ENCODE peak calls at places on chromosome 15, in five cellular contexts. S, H, T, A and W are unnamed samples.

GRCh38 chr15:98421419-98422085 is 226.8 kb upstream of the IGF1R start:
- DNase-seq in S (no peak), T (peak; percentile 58), A (peak; percentile 51), H (peak; percentile 48), W (peak; percentile 89)

GRCh38 chr15:51475736-51476135 is 134.3 kb downstream of the GLDN start:
- DNase-seq in H (no peak), S (no peak), T (no peak), A (no peak), W (no peak)

GRCh38 chr15:77901921-77902750 is 175.4 kb downstream of the TBC1D2B start:
- DNase-seq in A (no peak), T (no peak), S (no peak), H (no peak), W (no peak)

GRCh38 chr15:62648954-62649353 is 393.6 kb upstream of the TPM1 start:
- DNase-seq in S (no peak), H (peak; percentile 43), A (peak; percentile 21), T (no peak), W (no peak)

GRCh38 chr15:90209591-90209990 is 8.5 kb downstream of the SEMA4B start:
- DNase-seq in S (no peak), T (no peak), H (no peak), A (no peak), W (peak; percentile 29)

GRCh38 chr15:87489902-87490301 is 766.6 kb downstream of the NTRK3 start:
- DNase-seq in S (no peak), T (no peak), A (no peak), H (no peak), W (no peak)

GRCh38 chr15:38622317-38622716 is 57.7 kb upstream of the RASGRP1 start:
- DNase-seq in S (no peak), T (no peak), H (no peak), A (peak; percentile 6), W (no peak)

GRCh38 chr15:78565951-78566774 is 843 bp downstream of the CHRNA5 start:
- DNase-seq in T (no peak), H (peak; percentile 13), A (no peak), S (no peak), W (no peak)

GRCh38 chr15:72169921-72170611 is 27.5 kb downstream of the GRAMD2A start:
- DNase-seq in H (no peak), A (no peak), S (no peak), T (no peak), W (no peak)

GRCh38 chr15:75049392-75049791 is 26.0 kb downstream of the PPCDC start:
- DNase-seq in S (no peak), H (peak; percentile 87), A (peak; percentile 92), T (peak; percentile 80), W (peak; percentile 89)

GRCh38 chr15:66151809-66152208 is 101.7 kb downstream of the MEGF11 start:
- DNase-seq in T (peak; percentile 9), A (no peak), S (no peak), H (no peak), W (no peak)

GRCh38 chr15:74799843-74800558 is 12.6 kb upstream of the LMAN1L start:
- DNase-seq in H (peak; percentile 66), T (peak; percentile 73), A (peak; percentile 78), S (peak; percentile 93), W (peak; percentile 84)

GRCh38 chr15:71296032-71296686 is 180.9 kb downstream of the THSD4 start:
- DNase-seq in H (peak; percentile 64), T (no peak), A (no peak), S (peak; percentile 74), W (no peak)

GRCh38 chr15:29938701-29939340 is 116.6 kb upstream of the TJP1 start:
- DNase-seq in T (no peak), S (no peak), A (no peak), H (no peak), W (no peak)

GRCh38 chr15:101295607-101296225 is 668 bp upstream of the SNRPA1 start:
- DNase-seq in H (peak; percentile 7), T (no peak), S (no peak), A (no peak), W (no peak)

GRCh38 chr15:67240235-67241131 is 14.0 kb downstream of the AAGAB start:
- DNase-seq in S (no peak), A (peak; percentile 62), H (peak; percentile 17), T (no peak), W (no peak)

DNA sequence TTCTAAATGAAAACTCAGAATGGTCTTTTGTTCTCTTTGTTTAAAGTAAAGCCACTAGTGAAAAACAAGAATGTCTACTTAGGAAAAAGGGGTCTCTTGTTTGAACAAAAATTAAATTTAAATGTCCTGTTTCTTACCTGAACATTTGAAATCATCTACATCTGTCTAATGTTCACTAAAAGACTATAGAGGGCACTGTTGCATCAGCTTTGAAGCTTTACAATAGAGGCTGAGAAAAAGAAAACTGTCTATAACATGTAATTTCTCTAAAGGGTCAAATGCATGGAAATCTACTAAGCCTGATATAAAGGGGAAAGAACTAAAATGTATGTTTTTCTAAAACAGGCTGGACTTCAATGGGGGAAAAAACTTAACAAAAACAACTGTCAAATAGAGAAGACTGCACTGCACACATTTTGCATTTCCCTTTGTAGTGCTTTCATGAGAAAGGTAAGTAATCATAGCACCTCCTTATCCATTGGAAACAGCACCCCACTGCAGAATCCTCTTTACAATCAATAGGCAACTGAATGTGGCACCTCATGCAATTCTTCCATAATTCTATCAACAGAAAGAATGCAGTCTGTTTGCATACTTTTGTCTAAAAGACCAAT is 26.3 kb downstream of the DPH6 start:
- DNase-seq in H (peak; percentile 74), A (no peak), T (no peak), S (no peak), W (no peak)
- TF ChIP-seq CTCF in H (peak; percentile 45), A (peak; percentile 38), T (peak; percentile 76), S (peak; percentile 56), W (peak; percentile 57)

GRCh38 chr15:60568883-60569495 is 90.0 kb upstream of the ICE2 start:
- DNase-seq in A (no peak), H (no peak), S (no peak), T (no peak), W (no peak)

GRCh38 chr15:60563066-60563465 is 84.1 kb upstream of the ICE2 start:
- DNase-seq in T (no peak), A (no peak), S (no peak), H (no peak), W (no peak)

GRCh38 chr15:60563539-60564404 is 84.8 kb upstream of the ICE2 start:
- DNase-seq in S (no peak), H (no peak), T (no peak), A (no peak), W (no peak)

GRCh38 chr15:60568301-60568742 is 89.4 kb upstream of the ICE2 start:
- DNase-seq in S (no peak), T (no peak), A (no peak), H (no peak), W (no peak)

GRCh38 chr15:60565407-60565806 is 86.5 kb upstream of the ICE2 start:
- DNase-seq in H (no peak), A (no peak), S (no peak), T (no peak), W (no peak)
- TF ChIP-seq CTCF in H (no peak), A (no peak), S (no peak), T (no peak), W (no peak)

DNA sequence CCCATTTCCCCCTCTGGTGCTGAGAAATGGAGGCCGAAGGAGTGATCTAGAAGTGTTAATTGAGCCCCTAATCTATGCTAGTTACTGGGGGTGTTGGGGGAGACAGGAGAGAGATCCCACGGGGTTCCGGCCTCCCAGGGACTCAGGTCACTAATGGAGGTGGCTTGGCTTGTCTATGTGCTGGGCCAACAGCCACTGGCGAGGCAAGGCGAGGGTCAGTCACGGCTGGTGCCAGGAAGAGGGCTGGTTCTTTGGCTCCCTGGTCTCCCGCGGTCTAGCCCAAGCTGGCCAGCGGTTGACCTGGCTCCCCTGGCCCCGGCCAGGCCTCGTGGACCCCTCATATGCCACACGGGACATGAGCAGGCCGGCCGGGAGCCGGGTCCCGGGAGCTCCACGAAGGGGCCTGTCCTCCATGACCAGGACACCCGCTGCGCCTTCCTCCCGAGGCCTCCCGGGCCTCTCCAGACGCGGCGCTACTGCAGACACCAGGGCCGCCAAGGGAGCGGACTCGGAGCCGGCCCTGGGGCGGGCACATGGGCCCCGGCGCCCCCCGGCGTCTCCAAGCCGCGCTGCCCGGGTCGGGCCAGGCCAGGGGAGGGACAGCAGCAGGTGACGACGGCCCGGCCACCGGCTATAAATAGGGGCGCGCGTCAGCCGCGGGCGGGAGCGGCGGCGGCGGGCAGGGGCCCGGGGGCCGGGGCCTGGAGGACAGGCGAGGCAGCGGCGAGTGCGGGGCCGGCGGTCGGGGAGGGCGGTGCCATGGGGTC is at the start of gene ALPK3:
- DNase-seq in T (peak; percentile 86), H (no peak), S (no peak), A (peak; percentile 70), W (peak; percentile 84)
- TF ChIP-seq CTCF in T (peak; percentile 37), H (no peak), S (no peak), A (no peak), W (no peak)

GRCh38 chr15:43772624-43773023 is 4.1 kb downstream of the ELL3 start:
- DNase-seq in S (no peak), H (no peak), T (no peak), A (no peak), W (no peak)
- TF ChIP-seq CTCF in S (no peak), H (no peak), T (no peak), A (no peak), W (no peak)

GRCh38 chr15:35669457-35670045 is 123.6 kb upstream of the DPH6 start:
- DNase-seq in S (no peak), T (no peak), A (no peak), H (no peak), W (no peak)

GRCh38 chr15:35667908-35668307 is 121.9 kb upstream of the DPH6 start:
- DNase-seq in A (no peak), S (no peak), T (no peak), H (no peak), W (no peak)

GRCh38 chr15:35669021-35669420 is 123.1 kb upstream of the DPH6 start:
- DNase-seq in H (no peak), A (no peak), T (no peak), S (no peak), W (no peak)

GRCh38 chr15:35665855-35666536 is 120.0 kb upstream of the DPH6 start:
- DNase-seq in A (no peak), S (no peak), H (peak; percentile 49), T (peak; percentile 67), W (no peak)

GRCh38 chr15:35663956-35664355 is 118.0 kb upstream of the DPH6 start:
- DNase-seq in S (no peak), H (peak; percentile 52), T (no peak), A (no peak), W (no peak)
- TF ChIP-seq CTCF in S (no peak), H (no peak), T (no peak), A (no peak), W (no peak)

GRCh38 chr15:33211409-33211808 is 16.9 kb upstream of the FMN1 start:
- DNase-seq in H (peak; percentile 14), S (no peak), T (peak; percentile 27), A (peak; percentile 34), W (no peak)
- TF ChIP-seq CTCF in H (no peak), S (no peak), T (no peak), A (no peak), W (no peak)

DNA sequence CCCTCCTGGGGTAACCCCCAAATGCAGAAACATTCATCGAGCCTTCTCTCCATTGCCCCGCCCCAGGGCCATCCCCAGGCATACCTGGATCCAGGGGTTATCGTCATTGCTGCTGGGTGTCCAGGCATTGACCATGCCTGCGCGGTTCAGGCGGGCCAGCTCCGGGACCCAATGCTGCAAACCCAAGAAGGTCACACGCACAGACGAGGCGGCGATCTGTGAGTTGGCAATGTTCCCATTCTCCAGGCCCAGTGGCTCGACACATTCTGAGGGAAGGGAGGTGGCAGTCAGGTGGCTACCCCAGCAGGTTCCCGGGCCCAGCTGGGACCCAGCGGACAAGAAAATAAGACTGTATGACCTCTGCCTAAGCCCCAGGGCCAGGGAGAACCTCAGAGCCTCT is 6.1 kb downstream of the MFGE8 start:
- DNase-seq in A (no peak), S (no peak), H (no peak), T (no peak), W (peak; percentile 68)
- TF ChIP-seq CTCF in A (no peak), S (no peak), H (no peak), T (no peak), W (no peak)